ENCODE peak calls at places on chromosomes 13 and 19, in five cellular contexts. A, O, X, E and P are unnamed samples.
A peak's percentile ranks its signal among the peaks of the same experiment; 100 is the strongest.

GRCh38 chr19:41350735-41351338 is 2.9 kb downstream of the TGFB1 start:
- DNase-seq in A (no peak), O (no peak), X (no peak), E (no peak), P (no peak)

GRCh38 chr19:10760268-10760944 is 42.5 kb downstream of the DNM2 start:
- DNase-seq in E (peak; percentile 37), O (no peak), X (peak; percentile 42), A (no peak), P (peak; percentile 69)

GRCh38 chr19:36488816-36489138 is 584 bp downstream of the ZNF566 start:
- DNase-seq in O (peak; percentile 18), E (peak; percentile 12), A (no peak), X (peak; percentile 32), P (no peak)

GRCh38 chr13:78241278-78241919 is 322.8 kb upstream of the EDNRB start:
- DNase-seq in E (peak; percentile 14), O (peak; percentile 60), A (no peak), X (peak; percentile 4), P (peak; percentile 63)

GRCh38 chr19:6516659-6517291 is 14.1 kb upstream of the TNFSF9 start:
- DNase-seq in X (peak; percentile 71), O (peak; percentile 73), A (peak; percentile 83), E (peak; percentile 94), P (no peak)

GRCh38 chr19:34313188-34313587 is 51.8 kb upstream of the GPI start:
- DNase-seq in A (no peak), X (no peak), O (peak; percentile 52), E (no peak), P (no peak)

GRCh38 chr13:31904941-31905824 is 126.4 kb upstream of the FRY start:
- DNase-seq in O (no peak), X (no peak), A (no peak), E (no peak), P (no peak)

GRCh38 chr19:31214086-31214485 is 135.2 kb downstream of the TSHZ3 start:
- DNase-seq in A (peak; percentile 27), O (peak; percentile 99), X (no peak), E (no peak), P (no peak)